ENCODE peak calls at places on chromosomes 4 and X, in five cellular contexts. W is HepG2, C is endodermal cell, F is AG09319, E is tibial artery. I is an unnamed sample.

GRCh38 chrX:153380691-153381090 is 20.5 kb downstream of the PNMA6E start:
- DNase-seq in W (no peak), C (no peak), F (no peak), E (no peak), I (no peak)

GRCh38 chr4:73917081-73917501 is 47.9 kb downstream of the CXCL1 start:
- DNase-seq in W (no peak), C (no peak), F (peak), E (no peak), I (no peak)

GRCh38 chr4:721261-722171 is 15.9 kb downstream of the PCGF3 start:
- DNase-seq in W (no peak), C (no peak), F (no peak), E (no peak), I (no peak)

GRCh38 chr4:99815597-99816011 is 1.0 kb upstream of the DAPP1 start:
- DNase-seq in W (peak), C (no peak), F (no peak), E (no peak), I (peak)

GRCh38 chrX:150225756-150226155 is 137.4 kb upstream of the MAMLD1 start:
- DNase-seq in W (no peak), C (no peak), F (no peak), E (no peak), I (no peak)

GRCh38 chr4:26803462-26803861 is 57.2 kb upstream of the STIM2 start:
- DNase-seq in W (no peak), C (no peak), F (no peak), E (no peak), I (no peak)

GRCh38 chr4:176300036-176300435 is 19.7 kb upstream of the SPCS3 start:
- DNase-seq in W (no peak), C (peak), F (no peak), E (no peak), I (no peak)

GRCh38 chr4:121824171-121824527 is 466 bp upstream of the CCNA2 start:
- DNase-seq in W (no peak), C (no peak), F (no peak), E (no peak), I (no peak)

GRCh38 chr4:24594887-24595286 is 10.5 kb upstream of the DHX15 start:
- DNase-seq in W (peak), C (no peak), F (no peak), E (no peak), I (peak)

GRCh38 chr4:22019676-22020075 is 71.1 kb upstream of the KCNIP4 start:
- DNase-seq in W (no peak), C (no peak), F (peak), E (no peak), I (no peak)

GRCh38 chr4:152999376-153000067 is 63.4 kb downstream of the FHDC1 start:
- DNase-seq in W (no peak), C (no peak), F (no peak), E (no peak), I (no peak)

GRCh38 chrX:69082753-69083150 is 82.5 kb downstream of the PJA1 start:
- DNase-seq in W (no peak), C (no peak), F (no peak), E (no peak), I (no peak)

GRCh38 chr4:175970734-175971133 is 94.9 kb upstream of the WDR17 start:
- DNase-seq in W (no peak), C (no peak), F (no peak), E (no peak), I (no peak)

GRCh38 chr4:54548831-54549460 is 108.8 kb upstream of the KIT start:
- DNase-seq in W (no peak), C (no peak), F (no peak), E (no peak), I (no peak)

GRCh38 chr4:101724093-101724492 is 66.4 kb upstream of the BANK1 start:
- DNase-seq in W (no peak), C (no peak), F (no peak), E (no peak), I (no peak)

GRCh38 chr4:76744253-76744921 is 153.6 kb downstream of the SOWAHB start:
- DNase-seq in W (no peak), C (no peak), F (no peak), E (no peak), I (peak)

GRCh38 chr4:23364167-23364566 is 525.7 kb downstream of the PPARGC1A start:
- DNase-seq in W (no peak), C (no peak), F (no peak), E (no peak), I (no peak)

GRCh38 chr4:128006592-128006991 is 41.4 kb downstream of the ABHD18 start:
- DNase-seq in W (no peak), C (no peak), F (no peak), E (no peak), I (no peak)

GRCh38 chrX:21840199-21840557 is 761 bp downstream of the MBTPS2 start:
- DNase-seq in W (no peak), C (no peak), F (no peak), E (no peak), I (peak)

GRCh38 chrX:39309721-39310152 is 508.5 kb downstream of the MID1IP1 start:
- DNase-seq in W (no peak), C (no peak), F (no peak), E (no peak), I (no peak)

GRCh38 chr4:121411151-121411744 is 30.4 kb upstream of the QRFPR start:
- DNase-seq in W (no peak), C (peak), F (no peak), E (no peak), I (no peak)

GRCh38 chrX:104372547-104372946 is 117.8 kb upstream of the ESX1 start:
- DNase-seq in W (no peak), C (no peak), F (no peak), E (no peak), I (no peak)

DNA sequence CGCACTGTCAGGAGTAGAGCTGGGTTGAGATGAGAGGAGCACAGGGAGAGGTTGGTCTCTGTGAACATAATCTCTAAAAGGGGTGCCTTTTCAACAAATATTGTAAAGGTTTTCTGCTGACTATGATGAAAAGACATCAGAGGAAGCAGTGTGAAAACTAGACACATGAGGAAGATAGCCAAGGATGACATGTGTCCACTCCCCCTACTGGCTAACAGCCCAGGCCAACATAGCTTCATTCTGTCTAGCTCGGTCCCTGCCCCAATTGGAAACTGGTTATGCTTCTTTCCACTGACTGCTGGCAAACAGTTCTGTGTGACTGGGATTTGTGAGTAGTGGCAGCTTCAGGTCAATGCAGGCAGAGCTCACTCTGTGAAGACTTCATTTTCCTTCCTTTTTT is 115.4 kb upstream of the ESX1 start:
- DNase-seq in W (peak), C (peak), F (no peak), E (no peak), I (peak)
- TF ChIP-seq CTCF in W (peak), C (peak), F (no peak), E (no peak), I (peak)

GRCh38 chr4:6892190-6892908 is 17.3 kb upstream of the TBC1D14 start:
- DNase-seq in W (peak), C (peak), F (no peak), E (no peak), I (no peak)
- TF ChIP-seq CTCF in W (peak), C (peak), F (peak), E (no peak), I (no peak)

GRCh38 chrX:148681605-148682004 is 181.2 kb downstream of the AFF2 start:
- DNase-seq in W (no peak), C (no peak), F (no peak), E (no peak), I (no peak)
- TF ChIP-seq CTCF in W (no peak), C (peak), F (no peak), E (no peak), I (peak)

GRCh38 chrX:1873671-1874070 is 258.8 kb downstream of the ASMT start:
- DNase-seq in W (no peak), C (no peak), F (no peak), E (no peak), I (no peak)
- TF ChIP-seq CTCF in W (no peak), C (no peak), F (no peak), E (no peak), I (no peak)

DNA sequence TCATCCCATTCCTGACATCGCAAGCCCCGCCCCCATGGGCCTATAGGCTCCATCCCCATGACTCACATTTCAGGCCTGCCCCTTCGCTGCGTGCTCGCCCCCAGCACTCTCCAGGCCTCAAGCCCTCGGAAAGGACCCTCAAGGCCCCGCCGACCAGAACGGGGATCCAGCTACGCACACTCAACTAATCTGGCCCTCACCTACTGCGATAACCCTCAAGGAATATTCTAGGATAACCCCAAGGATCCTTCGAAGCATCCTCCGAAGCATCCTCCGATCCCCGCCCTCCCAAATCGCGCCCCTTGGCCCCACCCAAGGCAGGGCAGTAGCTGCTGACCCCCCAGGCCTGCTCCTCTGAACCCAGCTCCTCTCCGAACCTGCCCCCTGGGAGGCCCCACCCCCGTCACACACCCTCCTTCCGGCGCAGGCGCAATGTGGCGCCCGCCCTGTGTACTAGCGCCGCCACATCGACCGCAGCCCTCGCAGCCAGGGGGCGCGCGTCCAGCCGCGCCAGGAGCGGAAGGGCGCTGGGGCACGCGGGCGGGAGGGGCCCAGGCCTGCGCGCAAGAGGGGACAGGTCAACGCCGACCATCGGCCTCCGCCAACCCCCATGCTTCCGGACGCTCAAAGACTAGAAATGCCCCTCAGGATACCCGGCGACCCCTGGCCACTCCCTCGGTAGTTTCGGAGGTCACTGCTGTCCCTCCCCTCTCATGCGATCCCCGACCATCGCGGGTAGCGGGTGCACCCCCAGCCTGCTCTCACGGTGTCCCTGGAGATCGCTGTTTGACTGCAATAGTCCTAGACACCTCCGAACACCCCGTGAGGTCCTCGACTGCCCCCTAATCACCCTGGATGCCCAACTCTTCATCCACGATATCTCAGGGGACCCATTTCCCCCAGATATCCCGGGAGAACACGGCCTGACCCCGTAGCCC is 6.4 kb upstream of the MAGIX start:
- DNase-seq in W (no peak), C (peak), F (peak), E (peak), I (peak)
- TF ChIP-seq CTCF in W (no peak), C (peak), F (peak), E (peak), I (peak)

GRCh38 chrX:71098951-71099506 is 3.4 kb downstream of the FOXO4 start:
- DNase-seq in W (no peak), C (peak), F (no peak), E (no peak), I (no peak)

GRCh38 chrX:71102292-71102691 is 4.2 kb downstream of the CXorf65 start:
- DNase-seq in W (no peak), C (no peak), F (no peak), E (no peak), I (no peak)

GRCh38 chrX:71099736-71100135 is 4.1 kb downstream of the FOXO4 start:
- DNase-seq in W (no peak), C (peak), F (no peak), E (no peak), I (no peak)

GRCh38 chrX:71103110-71103983 is 3.2 kb downstream of the CXorf65 start:
- DNase-seq in W (no peak), C (peak), F (no peak), E (no peak), I (no peak)

GRCh38 chrX:71100581-71101505 is 5.2 kb downstream of the FOXO4 start:
- DNase-seq in W (no peak), C (peak), F (no peak), E (no peak), I (no peak)
- TF ChIP-seq CTCF in W (peak), C (peak), F (no peak), E (no peak), I (no peak)

GRCh38 chrX:46903458-46904242 is 8.6 kb upstream of the JADE3 start:
- DNase-seq in W (peak), C (peak), F (peak), E (peak), I (peak)
- TF ChIP-seq CTCF in W (peak), C (peak), F (peak), E (peak), I (peak)

DNA sequence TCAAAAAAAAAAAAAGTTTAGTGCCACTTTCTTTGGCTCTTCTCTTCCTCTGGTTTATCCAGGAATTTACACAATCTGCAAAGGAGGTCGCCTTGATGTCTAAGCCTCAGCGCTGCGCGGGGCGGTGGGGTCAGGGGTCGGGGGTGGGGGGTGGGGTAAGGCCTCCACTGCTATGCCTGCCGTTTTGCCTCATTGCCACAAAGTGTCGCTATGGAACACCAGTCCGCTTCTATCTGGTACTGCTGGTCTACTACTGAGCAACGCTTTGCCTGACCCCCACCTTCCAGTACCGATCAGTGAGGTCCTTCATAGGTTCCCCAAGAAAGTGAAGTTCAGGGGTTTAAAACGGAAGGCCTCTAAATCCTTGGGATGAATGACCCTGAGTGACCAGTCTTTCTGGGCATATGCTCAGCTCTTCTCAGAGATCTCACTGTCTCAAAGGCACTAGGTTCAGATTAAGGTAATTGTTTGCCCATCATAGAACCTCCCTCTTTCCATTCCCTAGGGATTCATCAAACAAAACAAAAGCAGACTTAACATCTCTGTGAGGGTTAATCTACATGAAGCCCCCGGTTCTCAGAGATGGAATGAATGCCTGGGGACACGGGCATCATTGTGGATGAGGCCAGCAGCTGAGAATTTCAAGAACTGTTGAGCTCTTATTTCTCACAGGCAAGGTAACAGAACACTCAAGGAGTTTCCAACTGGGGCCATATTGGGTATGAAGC is 16.9 kb upstream of the TSR2 start:
- DNase-seq in W (peak), C (peak), F (no peak), E (no peak), I (no peak)
- TF ChIP-seq CTCF in W (peak), C (peak), F (no peak), E (no peak), I (no peak)

DNA sequence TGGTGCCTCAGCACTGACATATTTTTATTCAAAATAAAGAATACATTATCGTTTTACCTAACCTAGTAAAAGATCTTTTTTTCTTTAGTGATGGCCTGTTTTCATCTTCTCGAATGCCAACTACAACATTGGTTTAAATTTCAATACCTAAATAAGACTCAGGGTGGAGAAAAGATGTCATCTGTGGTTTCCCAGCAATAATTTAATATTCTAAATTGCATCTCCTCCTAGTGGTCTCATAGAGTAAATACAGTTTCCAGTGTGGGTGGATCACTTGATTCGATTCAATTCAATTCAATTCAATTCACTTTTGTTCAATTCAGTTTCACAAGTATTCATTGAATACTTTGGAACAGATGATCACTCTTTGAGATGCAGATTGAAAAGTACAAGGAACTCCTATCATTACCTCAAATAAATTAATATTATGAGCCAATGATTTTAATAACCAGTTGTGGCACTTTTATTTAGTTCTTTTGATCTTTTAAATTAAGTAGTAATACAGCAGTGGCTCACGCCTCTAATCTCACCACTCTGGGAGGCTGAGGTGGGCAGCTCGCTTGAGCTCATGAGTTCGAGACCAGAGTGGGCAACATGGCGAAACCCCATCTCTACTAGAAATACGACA is 427.2 kb downstream of the FAT4 start:
- DNase-seq in W (peak), C (no peak), F (peak), E (no peak), I (no peak)
- TF ChIP-seq CTCF in W (peak), C (peak), F (peak), E (peak), I (peak)